ENCODE peak calls at places on chromosomes 7 and 10, in five cellular contexts. One of them, this sample, is unnamed.

GRCh38 chr10:47289921-47290320 is 10.1 kb upstream of the GDF10 start:
- DNase-seq in HEK293T: no peak
- DNase-seq in CD4-positive, CD25-positive, alpha-beta regulatory T cell: no peak
- DNase-seq in GM03348: no peak
- DNase-seq in NCI-H1417: no peak
- DNase-seq in this sample: no peak

GRCh38 chr7:45197461-45197860 is 39.9 kb downstream of the RAMP3 start:
- DNase-seq in HEK293T: no peak
- DNase-seq in CD4-positive, CD25-positive, alpha-beta regulatory T cell: no peak
- DNase-seq in GM03348: no peak
- DNase-seq in NCI-H1417: no peak
- DNase-seq in this sample: no peak

GRCh38 chr10:117174439-117175214 is 22.7 kb upstream of the KCNK18 start:
- DNase-seq in HEK293T: peak
- DNase-seq in CD4-positive, CD25-positive, alpha-beta regulatory T cell: peak
- DNase-seq in GM03348: peak
- DNase-seq in NCI-H1417: peak
- DNase-seq in this sample: peak

GRCh38 chr7:22110881-22111280 is 165.2 kb upstream of the CDCA7L start:
- DNase-seq in HEK293T: no peak
- DNase-seq in CD4-positive, CD25-positive, alpha-beta regulatory T cell: no peak
- DNase-seq in GM03348: no peak
- DNase-seq in NCI-H1417: no peak
- DNase-seq in this sample: no peak

GRCh38 chr7:106823631-106824030 is 41.5 kb upstream of the PIK3CG start:
- DNase-seq in HEK293T: no peak
- DNase-seq in CD4-positive, CD25-positive, alpha-beta regulatory T cell: no peak
- DNase-seq in GM03348: no peak
- DNase-seq in NCI-H1417: no peak
- DNase-seq in this sample: peak

GRCh38 chr10:89224697-89225443 is 17.8 kb upstream of the CH25H start:
- DNase-seq in HEK293T: no peak
- DNase-seq in CD4-positive, CD25-positive, alpha-beta regulatory T cell: no peak
- DNase-seq in GM03348: no peak
- DNase-seq in NCI-H1417: no peak
- DNase-seq in this sample: no peak

GRCh38 chr7:90764848-90765570 is 168.9 kb downstream of the CDK14 start:
- DNase-seq in HEK293T: no peak
- DNase-seq in CD4-positive, CD25-positive, alpha-beta regulatory T cell: no peak
- DNase-seq in GM03348: no peak
- DNase-seq in NCI-H1417: no peak
- DNase-seq in this sample: no peak

GRCh38 chr7:42071372-42072261 is 165.4 kb downstream of the GLI3 start:
- DNase-seq in HEK293T: no peak
- DNase-seq in CD4-positive, CD25-positive, alpha-beta regulatory T cell: no peak
- DNase-seq in GM03348: peak
- DNase-seq in NCI-H1417: no peak
- DNase-seq in this sample: peak

GRCh38 chr10:9734218-9734617 is 1283.5 kb upstream of the CELF2 start:
- DNase-seq in HEK293T: no peak
- DNase-seq in CD4-positive, CD25-positive, alpha-beta regulatory T cell: no peak
- DNase-seq in GM03348: no peak
- DNase-seq in NCI-H1417: no peak
- DNase-seq in this sample: no peak